ENCODE peak calls at places on chromosomes 2 and 18, in six cellular contexts. One of them, this sample, is unnamed.
A peak's percentile ranks its signal among the peaks of the same experiment; 100 is the strongest.

GRCh38 chr2:159904565-159905281 is 106.7 kb upstream of the CD302 start:
- DNase-seq in SJSA1: no peak
- DNase-seq in kidney: peak; percentile 91
- DNase-seq in WERI-Rb-1: no peak
- DNase-seq in tibial artery: peak; percentile 73
- DNase-seq in breast epithelium: peak; percentile 61
- DNase-seq in this sample: peak; percentile 31

GRCh38 chr2:124145982-124146381 is 120.9 kb downstream of the CNTNAP5 start:
- DNase-seq in breast epithelium: no peak
- DNase-seq in kidney: no peak
- DNase-seq in SJSA1: no peak
- DNase-seq in WERI-Rb-1: no peak
- DNase-seq in tibial artery: no peak
- DNase-seq in this sample: no peak

GRCh38 chr2:1553671-1554295 is 140.5 kb downstream of the TPO start:
- DNase-seq in kidney: peak; percentile 67
- DNase-seq in WERI-Rb-1: no peak
- DNase-seq in SJSA1: peak; percentile 60
- DNase-seq in tibial artery: no peak
- DNase-seq in breast epithelium: peak; percentile 48
- DNase-seq in this sample: no peak

GRCh38 chr2:127535422-127535901 is at the start of gene MYO7B:
- DNase-seq in kidney: peak; percentile 76
- DNase-seq in tibial artery: no peak
- DNase-seq in breast epithelium: no peak
- DNase-seq in SJSA1: no peak
- DNase-seq in WERI-Rb-1: no peak
- DNase-seq in this sample: no peak

GRCh38 chr2:88654714-88655113 is 27.4 kb upstream of the EIF2AK3 start:
- DNase-seq in breast epithelium: no peak
- DNase-seq in tibial artery: no peak
- DNase-seq in WERI-Rb-1: no peak
- DNase-seq in kidney: no peak
- DNase-seq in SJSA1: no peak
- DNase-seq in this sample: no peak

GRCh38 chr2:44777542-44777941 is 164.0 kb upstream of the SIX3 start:
- DNase-seq in breast epithelium: no peak
- DNase-seq in tibial artery: no peak
- DNase-seq in SJSA1: no peak
- DNase-seq in kidney: no peak
- DNase-seq in WERI-Rb-1: peak; percentile 92
- DNase-seq in this sample: no peak

GRCh38 chr18:77132369-77133050 is at the start of gene MBP:
- DNase-seq in tibial artery: peak; percentile 83
- DNase-seq in SJSA1: no peak
- DNase-seq in breast epithelium: peak; percentile 75
- DNase-seq in kidney: peak; percentile 94
- DNase-seq in WERI-Rb-1: no peak
- DNase-seq in this sample: no peak

GRCh38 chr2:203814661-203815540 is 52.7 kb upstream of the CTLA4 start:
- DNase-seq in SJSA1: peak; percentile 55
- DNase-seq in breast epithelium: no peak
- DNase-seq in kidney: peak; percentile 78
- DNase-seq in WERI-Rb-1: peak; percentile 25
- DNase-seq in tibial artery: no peak
- DNase-seq in this sample: peak; percentile 52

GRCh38 chr2:8602809-8603208 is 79.0 kb upstream of the ID2 start:
- DNase-seq in SJSA1: no peak
- DNase-seq in tibial artery: no peak
- DNase-seq in WERI-Rb-1: no peak
- DNase-seq in breast epithelium: no peak
- DNase-seq in kidney: no peak
- DNase-seq in this sample: no peak

GRCh38 chr2:12389354-12390045 is 327.2 kb upstream of the TRIB2 start:
- DNase-seq in breast epithelium: no peak
- DNase-seq in tibial artery: no peak
- DNase-seq in SJSA1: no peak
- DNase-seq in WERI-Rb-1: no peak
- DNase-seq in kidney: no peak
- DNase-seq in this sample: no peak

GRCh38 chr2:226446406-226447001 is 353.1 kb downstream of the IRS1 start:
- DNase-seq in tibial artery: no peak
- DNase-seq in breast epithelium: no peak
- DNase-seq in kidney: no peak
- DNase-seq in WERI-Rb-1: no peak
- DNase-seq in SJSA1: peak; percentile 49
- DNase-seq in this sample: no peak

GRCh38 chr2:226445216-226445861 is 354.3 kb downstream of the IRS1 start:
- DNase-seq in kidney: no peak
- DNase-seq in WERI-Rb-1: no peak
- DNase-seq in tibial artery: no peak
- DNase-seq in SJSA1: no peak
- DNase-seq in breast epithelium: no peak
- DNase-seq in this sample: no peak

GRCh38 chr2:226447896-226448295 is 351.7 kb downstream of the IRS1 start:
- DNase-seq in tibial artery: no peak
- DNase-seq in WERI-Rb-1: no peak
- DNase-seq in breast epithelium: no peak
- DNase-seq in kidney: no peak
- DNase-seq in SJSA1: peak; percentile 82
- DNase-seq in this sample: no peak

GRCh38 chr2:226450141-226450540 is 349.5 kb downstream of the IRS1 start:
- DNase-seq in kidney: no peak
- DNase-seq in WERI-Rb-1: no peak
- DNase-seq in tibial artery: no peak
- DNase-seq in breast epithelium: no peak
- DNase-seq in SJSA1: peak; percentile 81
- DNase-seq in this sample: no peak

DNA sequence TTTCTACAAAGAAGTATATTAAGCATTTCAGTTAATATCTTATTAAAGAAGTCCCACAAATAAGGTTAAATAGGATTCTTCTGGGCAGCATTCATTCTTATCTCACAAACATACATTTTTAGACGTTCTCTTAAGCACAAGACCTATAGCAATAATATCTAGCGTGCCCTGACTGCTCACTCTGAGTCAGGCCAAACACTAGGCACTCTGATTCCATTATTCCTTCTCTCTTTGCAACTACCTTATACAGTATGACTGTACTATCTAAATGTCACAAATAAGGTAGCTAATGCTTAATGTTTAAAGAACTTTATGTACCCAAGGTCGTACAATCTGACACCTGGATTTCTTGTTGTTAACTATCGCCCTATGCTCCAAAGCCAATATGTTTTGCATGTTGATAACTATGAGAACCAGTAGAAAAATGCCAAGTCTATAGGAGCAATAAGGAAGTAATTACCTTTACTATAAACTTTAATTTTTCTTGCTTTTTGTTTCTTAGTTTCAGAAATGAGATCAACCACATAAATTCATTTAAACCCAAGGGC is 352.2 kb downstream of the IRS1 start:
- DNase-seq in SJSA1: no peak
- DNase-seq in tibial artery: no peak
- DNase-seq in WERI-Rb-1: no peak
- DNase-seq in breast epithelium: no peak
- DNase-seq in kidney: no peak
- DNase-seq in this sample: no peak
- H3K27ac ChIP-seq in SJSA1: peak overlapping the region; percentile 92
- H3K27ac ChIP-seq in tibial artery: no peak overlapping the region
- H3K27ac ChIP-seq in WERI-Rb-1: no peak overlapping the region
- H3K27ac ChIP-seq in breast epithelium: no peak overlapping the region
- H3K27ac ChIP-seq in kidney: no peak overlapping the region
- H3K27ac ChIP-seq in this sample: no peak overlapping the region

GRCh38 chr2:22628183-22628582 is 756.8 kb upstream of the KLHL29 start:
- DNase-seq in SJSA1: no peak
- DNase-seq in WERI-Rb-1: no peak
- DNase-seq in tibial artery: peak; percentile 70
- DNase-seq in kidney: no peak
- DNase-seq in breast epithelium: no peak
- DNase-seq in this sample: no peak

GRCh38 chr2:22634167-22634566 is 750.8 kb upstream of the KLHL29 start:
- DNase-seq in SJSA1: no peak
- DNase-seq in WERI-Rb-1: no peak
- DNase-seq in kidney: no peak
- DNase-seq in breast epithelium: no peak
- DNase-seq in tibial artery: no peak
- DNase-seq in this sample: no peak
- H3K4me3 ChIP-seq in SJSA1: no peak overlapping the region
- H3K4me3 ChIP-seq in WERI-Rb-1: no peak overlapping the region
- H3K4me3 ChIP-seq in kidney: no peak overlapping the region
- H3K4me3 ChIP-seq in breast epithelium: no peak overlapping the region
- H3K4me3 ChIP-seq in tibial artery: no peak overlapping the region
- H3K4me3 ChIP-seq in this sample: no peak overlapping the region

GRCh38 chr2:147450661-147451060 is 394.2 kb upstream of the ACVR2A start:
- DNase-seq in kidney: no peak
- DNase-seq in SJSA1: no peak
- DNase-seq in breast epithelium: no peak
- DNase-seq in tibial artery: no peak
- DNase-seq in WERI-Rb-1: no peak
- DNase-seq in this sample: no peak
- H3K27ac ChIP-seq in kidney: no peak overlapping the region
- H3K27ac ChIP-seq in SJSA1: no peak overlapping the region
- H3K27ac ChIP-seq in breast epithelium: no peak overlapping the region
- H3K27ac ChIP-seq in tibial artery: no peak overlapping the region
- H3K27ac ChIP-seq in WERI-Rb-1: no peak overlapping the region
- H3K27ac ChIP-seq in this sample: no peak overlapping the region

DNA sequence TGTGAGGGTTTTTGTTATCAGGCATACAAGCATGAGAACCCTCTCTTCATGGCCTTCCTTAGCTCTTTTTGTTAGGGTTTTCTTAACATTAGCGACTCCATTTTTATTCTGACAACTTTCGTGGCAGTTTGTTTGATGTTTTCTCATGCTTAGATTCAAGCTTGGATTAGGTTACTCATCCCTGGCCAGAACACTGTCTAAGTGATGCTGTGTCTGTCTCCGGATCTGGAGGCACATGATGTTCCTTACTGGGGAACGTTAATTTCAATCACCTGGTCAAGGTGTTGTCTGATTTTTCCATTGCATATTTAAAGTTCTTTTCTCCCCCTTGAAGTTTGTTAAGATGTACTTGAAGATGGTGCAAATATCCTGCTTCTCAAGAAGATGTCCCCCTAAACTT is 40.7 kb downstream of the DYSF start:
- DNase-seq in breast epithelium: no peak
- DNase-seq in SJSA1: no peak
- DNase-seq in kidney: no peak
- DNase-seq in WERI-Rb-1: no peak
- DNase-seq in tibial artery: no peak
- DNase-seq in this sample: no peak
- H3K4me3 ChIP-seq in breast epithelium: no peak overlapping the region
- H3K4me3 ChIP-seq in SJSA1: no peak overlapping the region
- H3K4me3 ChIP-seq in kidney: no peak overlapping the region
- H3K4me3 ChIP-seq in WERI-Rb-1: no peak overlapping the region
- H3K4me3 ChIP-seq in tibial artery: no peak overlapping the region
- H3K4me3 ChIP-seq in this sample: no peak overlapping the region

DNA sequence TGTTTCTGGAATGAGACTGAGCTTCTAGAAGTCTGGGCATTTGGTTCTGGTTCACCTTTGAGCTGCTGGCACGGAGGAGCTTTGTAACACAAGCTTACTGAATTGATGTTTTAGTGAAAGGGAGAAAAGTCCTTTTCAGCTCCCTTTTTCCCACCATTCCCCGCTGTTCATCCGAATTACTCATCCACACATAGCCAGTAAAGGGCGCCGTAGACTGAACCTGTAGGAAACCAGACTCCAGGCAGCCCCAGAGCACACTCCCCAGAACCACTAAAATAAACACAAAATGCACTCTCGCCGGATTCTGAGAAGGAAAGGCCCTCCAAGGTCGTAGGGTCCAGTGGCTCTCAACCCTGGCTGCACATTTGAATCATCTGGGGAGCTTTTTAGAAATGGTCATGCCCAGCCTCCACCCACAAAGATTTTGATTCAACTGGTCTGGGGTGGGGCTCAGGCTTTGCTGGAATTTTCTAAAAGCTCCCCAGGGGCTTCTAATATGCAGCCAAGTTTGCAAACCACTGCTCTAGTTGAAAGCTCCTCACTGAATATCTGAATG is 29.6 kb downstream of the TCF7L1 start:
- DNase-seq in tibial artery: peak; percentile 65
- DNase-seq in SJSA1: peak; percentile 28
- DNase-seq in WERI-Rb-1: no peak
- DNase-seq in breast epithelium: no peak
- DNase-seq in kidney: no peak
- DNase-seq in this sample: no peak
- H3K27ac ChIP-seq in tibial artery: peak overlapping the region; percentile 57
- H3K27ac ChIP-seq in SJSA1: no peak overlapping the region
- H3K27ac ChIP-seq in WERI-Rb-1: peak overlapping the region; percentile 78
- H3K27ac ChIP-seq in breast epithelium: peak overlapping the region; percentile 20
- H3K27ac ChIP-seq in kidney: no peak overlapping the region
- H3K27ac ChIP-seq in this sample: no peak overlapping the region

GRCh38 chr18:23237524-23238151 is 102.4 kb downstream of the CABLES1 start:
- DNase-seq in kidney: peak; percentile 88
- DNase-seq in WERI-Rb-1: no peak
- DNase-seq in breast epithelium: peak; percentile 71
- DNase-seq in tibial artery: peak; percentile 83
- DNase-seq in SJSA1: peak; percentile 75
- DNase-seq in this sample: peak; percentile 62

GRCh38 chr18:23238651-23239349 is 103.5 kb downstream of the CABLES1 start:
- DNase-seq in WERI-Rb-1: no peak
- DNase-seq in tibial artery: no peak
- DNase-seq in kidney: no peak
- DNase-seq in breast epithelium: no peak
- DNase-seq in SJSA1: no peak
- DNase-seq in this sample: no peak

GRCh38 chr18:23239350-23239692 is 104.0 kb downstream of the CABLES1 start:
- DNase-seq in tibial artery: no peak
- DNase-seq in SJSA1: no peak
- DNase-seq in WERI-Rb-1: no peak
- DNase-seq in kidney: no peak
- DNase-seq in breast epithelium: no peak
- DNase-seq in this sample: no peak

GRCh38 chr18:23236876-23237468 is 101.7 kb downstream of the CABLES1 start:
- DNase-seq in WERI-Rb-1: no peak
- DNase-seq in tibial artery: no peak
- DNase-seq in breast epithelium: no peak
- DNase-seq in SJSA1: no peak
- DNase-seq in kidney: no peak
- DNase-seq in this sample: no peak

DNA sequence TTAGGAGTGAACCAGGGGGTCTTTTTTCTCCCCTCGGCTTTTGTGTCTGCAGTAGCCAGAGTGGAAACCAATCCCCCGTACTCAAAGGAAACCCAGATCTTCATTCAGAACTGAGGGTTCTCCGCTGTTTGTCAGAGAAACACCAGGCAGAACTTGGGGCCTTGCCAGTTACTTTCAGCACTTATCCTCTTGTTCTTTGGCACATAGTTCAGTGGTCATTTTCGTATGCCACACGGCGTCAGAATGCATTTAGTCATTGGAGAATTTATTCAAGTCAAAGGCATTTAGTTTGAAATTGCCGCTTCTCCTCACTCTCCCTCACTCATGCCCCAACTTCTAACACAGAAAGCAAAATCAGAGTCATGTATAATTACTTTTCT is 102.9 kb downstream of the CABLES1 start:
- DNase-seq in SJSA1: peak; percentile 56
- DNase-seq in kidney: no peak
- DNase-seq in WERI-Rb-1: no peak
- DNase-seq in tibial artery: peak; percentile 87
- DNase-seq in breast epithelium: no peak
- DNase-seq in this sample: no peak
- H3K4me3 ChIP-seq in SJSA1: peak overlapping the region; percentile 11
- H3K4me3 ChIP-seq in kidney: no peak overlapping the region
- H3K4me3 ChIP-seq in WERI-Rb-1: no peak overlapping the region
- H3K4me3 ChIP-seq in tibial artery: peak overlapping the region; percentile 47
- H3K4me3 ChIP-seq in breast epithelium: peak overlapping the region; percentile 41
- H3K4me3 ChIP-seq in this sample: peak overlapping the region; percentile 42

GRCh38 chr2:27752551-27753237 is 18.8 kb upstream of the MRPL33 start:
- DNase-seq in WERI-Rb-1: no peak
- DNase-seq in tibial artery: no peak
- DNase-seq in breast epithelium: no peak
- DNase-seq in SJSA1: no peak
- DNase-seq in kidney: no peak
- DNase-seq in this sample: no peak
- H3K27ac ChIP-seq in WERI-Rb-1: no peak overlapping the region
- H3K27ac ChIP-seq in tibial artery: no peak overlapping the region
- H3K27ac ChIP-seq in breast epithelium: peak overlapping the region; percentile 70
- H3K27ac ChIP-seq in SJSA1: no peak overlapping the region
- H3K27ac ChIP-seq in kidney: peak overlapping the region; percentile 67
- H3K27ac ChIP-seq in this sample: no peak overlapping the region